ENCODE peak calls at places on chromosomes 16 and 17, in ten cellular contexts. One of them, this sample, is unnamed.

GRCh38 chr17:81150379-81151038 is 14.8 kb upstream of the PVALEF start:
- DNase-seq in left ventricle myocardium inferior: peak; percentile 38
- DNase-seq in anterior cingulate cortex: no peak
- DNase-seq in H7: peak; percentile 62
- DNase-seq in NAMALWA: no peak
- DNase-seq in pulmonary artery endothelial cell: no peak
- DNase-seq in stromal cell of bone marrow: no peak
- DNase-seq in hypothalamus: no peak
- DNase-seq in activated T-cell treated with anti-CD3 and anti-CD28 coated beads, Interleukin-2, amount 50 U/mL, for 48 hours: no peak
- DNase-seq in GM03348: no peak
- DNase-seq in this sample: no peak

GRCh38 chr17:46720408-46720807 is 98.1 kb downstream of the WNT3 start:
- DNase-seq in NAMALWA: no peak
- DNase-seq in stromal cell of bone marrow: no peak
- DNase-seq in left ventricle myocardium inferior: no peak
- DNase-seq in pulmonary artery endothelial cell: no peak
- DNase-seq in activated T-cell treated with anti-CD3 and anti-CD28 coated beads, Interleukin-2, amount 50 U/mL, for 48 hours: no peak
- DNase-seq in hypothalamus: no peak
- DNase-seq in GM03348: no peak
- DNase-seq in anterior cingulate cortex: no peak
- DNase-seq in H7: no peak
- DNase-seq in this sample: no peak

GRCh38 chr16:87132361-87133014 is 184.7 kb downstream of the C16orf95 start:
- DNase-seq in stromal cell of bone marrow: peak; percentile 42
- DNase-seq in activated T-cell treated with anti-CD3 and anti-CD28 coated beads, Interleukin-2, amount 50 U/mL, for 48 hours: no peak
- DNase-seq in GM03348: peak; percentile 78
- DNase-seq in left ventricle myocardium inferior: peak; percentile 32
- DNase-seq in NAMALWA: no peak
- DNase-seq in pulmonary artery endothelial cell: no peak
- DNase-seq in hypothalamus: no peak
- DNase-seq in H7: peak; percentile 33
- DNase-seq in anterior cingulate cortex: no peak
- DNase-seq in this sample: no peak

GRCh38 chr17:27332052-27332403 is 38.1 kb downstream of the WSB1 start:
- DNase-seq in activated T-cell treated with anti-CD3 and anti-CD28 coated beads, Interleukin-2, amount 50 U/mL, for 48 hours: no peak
- DNase-seq in pulmonary artery endothelial cell: no peak
- DNase-seq in NAMALWA: no peak
- DNase-seq in left ventricle myocardium inferior: no peak
- DNase-seq in hypothalamus: no peak
- DNase-seq in anterior cingulate cortex: no peak
- DNase-seq in H7: no peak
- DNase-seq in stromal cell of bone marrow: no peak
- DNase-seq in GM03348: no peak
- DNase-seq in this sample: no peak

GRCh38 chr17:48751172-48751571 is 22.6 kb upstream of the HOXB13 start:
- DNase-seq in left ventricle myocardium inferior: no peak
- DNase-seq in pulmonary artery endothelial cell: no peak
- DNase-seq in hypothalamus: no peak
- DNase-seq in NAMALWA: no peak
- DNase-seq in H7: peak; percentile 51
- DNase-seq in GM03348: no peak
- DNase-seq in activated T-cell treated with anti-CD3 and anti-CD28 coated beads, Interleukin-2, amount 50 U/mL, for 48 hours: no peak
- DNase-seq in stromal cell of bone marrow: no peak
- DNase-seq in anterior cingulate cortex: no peak
- DNase-seq in this sample: no peak

GRCh38 chr16:79363035-79363434 is 237.5 kb downstream of the MAF start:
- DNase-seq in GM03348: no peak
- DNase-seq in anterior cingulate cortex: no peak
- DNase-seq in stromal cell of bone marrow: no peak
- DNase-seq in H7: no peak
- DNase-seq in hypothalamus: no peak
- DNase-seq in left ventricle myocardium inferior: no peak
- DNase-seq in activated T-cell treated with anti-CD3 and anti-CD28 coated beads, Interleukin-2, amount 50 U/mL, for 48 hours: no peak
- DNase-seq in NAMALWA: no peak
- DNase-seq in pulmonary artery endothelial cell: no peak
- DNase-seq in this sample: no peak

GRCh38 chr17:48198950-48199541 is 91.5 kb downstream of the SNX11 start:
- DNase-seq in activated T-cell treated with anti-CD3 and anti-CD28 coated beads, Interleukin-2, amount 50 U/mL, for 48 hours: no peak
- DNase-seq in pulmonary artery endothelial cell: no peak
- DNase-seq in hypothalamus: no peak
- DNase-seq in anterior cingulate cortex: no peak
- DNase-seq in GM03348: no peak
- DNase-seq in H7: no peak
- DNase-seq in stromal cell of bone marrow: no peak
- DNase-seq in NAMALWA: no peak
- DNase-seq in left ventricle myocardium inferior: no peak
- DNase-seq in this sample: no peak

GRCh38 chr16:27432600-27432957 is 30.6 kb downstream of the IL21R start:
- DNase-seq in stromal cell of bone marrow: peak; percentile 82
- DNase-seq in pulmonary artery endothelial cell: no peak
- DNase-seq in GM03348: peak; percentile 71
- DNase-seq in anterior cingulate cortex: no peak
- DNase-seq in activated T-cell treated with anti-CD3 and anti-CD28 coated beads, Interleukin-2, amount 50 U/mL, for 48 hours: peak; percentile 13
- DNase-seq in H7: no peak
- DNase-seq in left ventricle myocardium inferior: no peak
- DNase-seq in NAMALWA: no peak
- DNase-seq in hypothalamus: no peak
- DNase-seq in this sample: peak; percentile 17

GRCh38 chr17:63848834-63849689 is 6.6 kb upstream of the SMARCD2 start:
- DNase-seq in anterior cingulate cortex: peak; percentile 88
- DNase-seq in left ventricle myocardium inferior: peak; percentile 93
- DNase-seq in H7: peak; percentile 98
- DNase-seq in GM03348: peak; percentile 96
- DNase-seq in stromal cell of bone marrow: peak; percentile 77
- DNase-seq in NAMALWA: peak; percentile 94
- DNase-seq in activated T-cell treated with anti-CD3 and anti-CD28 coated beads, Interleukin-2, amount 50 U/mL, for 48 hours: peak; percentile 96
- DNase-seq in hypothalamus: peak; percentile 89
- DNase-seq in pulmonary artery endothelial cell: peak; percentile 53
- DNase-seq in this sample: no peak

GRCh38 chr17:62140836-62141235 is 75.8 kb upstream of the MED13 start:
- DNase-seq in hypothalamus: no peak
- DNase-seq in anterior cingulate cortex: no peak
- DNase-seq in stromal cell of bone marrow: no peak
- DNase-seq in H7: no peak
- DNase-seq in left ventricle myocardium inferior: no peak
- DNase-seq in pulmonary artery endothelial cell: no peak
- DNase-seq in GM03348: no peak
- DNase-seq in NAMALWA: no peak
- DNase-seq in activated T-cell treated with anti-CD3 and anti-CD28 coated beads, Interleukin-2, amount 50 U/mL, for 48 hours: no peak
- DNase-seq in this sample: no peak

GRCh38 chr16:28865722-28866453 is 2.2 kb downstream of the SH2B1 start:
- DNase-seq in GM03348: no peak
- DNase-seq in activated T-cell treated with anti-CD3 and anti-CD28 coated beads, Interleukin-2, amount 50 U/mL, for 48 hours: no peak
- DNase-seq in NAMALWA: no peak
- DNase-seq in pulmonary artery endothelial cell: no peak
- DNase-seq in hypothalamus: no peak
- DNase-seq in stromal cell of bone marrow: no peak
- DNase-seq in H7: peak; percentile 66
- DNase-seq in anterior cingulate cortex: no peak
- DNase-seq in left ventricle myocardium inferior: no peak
- DNase-seq in this sample: no peak

GRCh38 chr16:57906385-57907316 is 64.3 kb downstream of the CNGB1 start:
- DNase-seq in pulmonary artery endothelial cell: no peak
- DNase-seq in hypothalamus: peak; percentile 16
- DNase-seq in anterior cingulate cortex: no peak
- DNase-seq in stromal cell of bone marrow: no peak
- DNase-seq in GM03348: peak; percentile 56
- DNase-seq in H7: peak; percentile 85
- DNase-seq in NAMALWA: peak; percentile 34
- DNase-seq in activated T-cell treated with anti-CD3 and anti-CD28 coated beads, Interleukin-2, amount 50 U/mL, for 48 hours: peak; percentile 47
- DNase-seq in left ventricle myocardium inferior: no peak
- DNase-seq in this sample: no peak

GRCh38 chr16:85148959-85149358 is 36.7 kb upstream of the CIBAR2 start:
- DNase-seq in left ventricle myocardium inferior: no peak
- DNase-seq in H7: no peak
- DNase-seq in GM03348: no peak
- DNase-seq in hypothalamus: no peak
- DNase-seq in anterior cingulate cortex: no peak
- DNase-seq in stromal cell of bone marrow: no peak
- DNase-seq in activated T-cell treated with anti-CD3 and anti-CD28 coated beads, Interleukin-2, amount 50 U/mL, for 48 hours: no peak
- DNase-seq in NAMALWA: no peak
- DNase-seq in pulmonary artery endothelial cell: no peak
- DNase-seq in this sample: no peak

GRCh38 chr16:66519974-66520373 is 29.9 kb downstream of the TK2 start:
- DNase-seq in NAMALWA: no peak
- DNase-seq in activated T-cell treated with anti-CD3 and anti-CD28 coated beads, Interleukin-2, amount 50 U/mL, for 48 hours: no peak
- DNase-seq in pulmonary artery endothelial cell: no peak
- DNase-seq in hypothalamus: no peak
- DNase-seq in H7: no peak
- DNase-seq in left ventricle myocardium inferior: no peak
- DNase-seq in stromal cell of bone marrow: no peak
- DNase-seq in anterior cingulate cortex: no peak
- DNase-seq in GM03348: no peak
- DNase-seq in this sample: no peak

GRCh38 chr16:72501739-72502653 is 330.0 kb upstream of the PMFBP1 start:
- DNase-seq in NAMALWA: peak; percentile 77
- DNase-seq in activated T-cell treated with anti-CD3 and anti-CD28 coated beads, Interleukin-2, amount 50 U/mL, for 48 hours: peak; percentile 49
- DNase-seq in anterior cingulate cortex: peak; percentile 1
- DNase-seq in hypothalamus: no peak
- DNase-seq in left ventricle myocardium inferior: peak; percentile 29
- DNase-seq in H7: peak; percentile 67
- DNase-seq in pulmonary artery endothelial cell: peak; percentile 49
- DNase-seq in GM03348: peak; percentile 75
- DNase-seq in stromal cell of bone marrow: peak; percentile 67
- DNase-seq in this sample: no peak

GRCh38 chr16:70685938-70686375 is at the start of gene MTSS2:
- DNase-seq in stromal cell of bone marrow: peak; percentile 77
- DNase-seq in left ventricle myocardium inferior: peak; percentile 87
- DNase-seq in NAMALWA: no peak
- DNase-seq in hypothalamus: peak; percentile 86
- DNase-seq in H7: peak; percentile 99
- DNase-seq in anterior cingulate cortex: peak; percentile 69
- DNase-seq in pulmonary artery endothelial cell: no peak
- DNase-seq in GM03348: peak; percentile 98
- DNase-seq in activated T-cell treated with anti-CD3 and anti-CD28 coated beads, Interleukin-2, amount 50 U/mL, for 48 hours: no peak
- DNase-seq in this sample: peak; percentile 96

GRCh38 chr17:76736349-76737081 is 616 bp downstream of the SRSF2 start:
- DNase-seq in pulmonary artery endothelial cell: no peak
- DNase-seq in NAMALWA: no peak
- DNase-seq in GM03348: peak; percentile 78
- DNase-seq in stromal cell of bone marrow: no peak
- DNase-seq in activated T-cell treated with anti-CD3 and anti-CD28 coated beads, Interleukin-2, amount 50 U/mL, for 48 hours: peak; percentile 64
- DNase-seq in H7: peak; percentile 82
- DNase-seq in left ventricle myocardium inferior: peak; percentile 84
- DNase-seq in anterior cingulate cortex: no peak
- DNase-seq in hypothalamus: peak; percentile 64
- DNase-seq in this sample: no peak

GRCh38 chr16:64865037-64865696 is 256.7 kb downstream of the CDH11 start:
- DNase-seq in activated T-cell treated with anti-CD3 and anti-CD28 coated beads, Interleukin-2, amount 50 U/mL, for 48 hours: no peak
- DNase-seq in GM03348: no peak
- DNase-seq in anterior cingulate cortex: no peak
- DNase-seq in hypothalamus: no peak
- DNase-seq in NAMALWA: no peak
- DNase-seq in H7: no peak
- DNase-seq in stromal cell of bone marrow: no peak
- DNase-seq in left ventricle myocardium inferior: no peak
- DNase-seq in pulmonary artery endothelial cell: no peak
- DNase-seq in this sample: no peak

GRCh38 chr17:8133398-8133797 is 9.5 kb upstream of the HES7 start:
- DNase-seq in anterior cingulate cortex: no peak
- DNase-seq in pulmonary artery endothelial cell: no peak
- DNase-seq in NAMALWA: no peak
- DNase-seq in left ventricle myocardium inferior: no peak
- DNase-seq in GM03348: no peak
- DNase-seq in H7: peak; percentile 84
- DNase-seq in hypothalamus: no peak
- DNase-seq in stromal cell of bone marrow: no peak
- DNase-seq in activated T-cell treated with anti-CD3 and anti-CD28 coated beads, Interleukin-2, amount 50 U/mL, for 48 hours: no peak
- DNase-seq in this sample: no peak

GRCh38 chr17:58313815-58314705 is 14.5 kb downstream of the TSPOAP1 start:
- DNase-seq in pulmonary artery endothelial cell: no peak
- DNase-seq in activated T-cell treated with anti-CD3 and anti-CD28 coated beads, Interleukin-2, amount 50 U/mL, for 48 hours: no peak
- DNase-seq in GM03348: no peak
- DNase-seq in stromal cell of bone marrow: no peak
- DNase-seq in anterior cingulate cortex: no peak
- DNase-seq in left ventricle myocardium inferior: no peak
- DNase-seq in hypothalamus: no peak
- DNase-seq in NAMALWA: no peak
- DNase-seq in H7: peak; percentile 27
- DNase-seq in this sample: no peak

GRCh38 chr16:50684823-50685455 is 3.8 kb upstream of the SNX20 start:
- DNase-seq in NAMALWA: no peak
- DNase-seq in GM03348: no peak
- DNase-seq in activated T-cell treated with anti-CD3 and anti-CD28 coated beads, Interleukin-2, amount 50 U/mL, for 48 hours: peak; percentile 55
- DNase-seq in left ventricle myocardium inferior: no peak
- DNase-seq in stromal cell of bone marrow: no peak
- DNase-seq in H7: no peak
- DNase-seq in hypothalamus: no peak
- DNase-seq in anterior cingulate cortex: no peak
- DNase-seq in pulmonary artery endothelial cell: no peak
- DNase-seq in this sample: no peak

GRCh38 chr17:20234266-20234665 is 225.1 kb downstream of the SPECC1 start:
- DNase-seq in hypothalamus: no peak
- DNase-seq in H7: no peak
- DNase-seq in left ventricle myocardium inferior: no peak
- DNase-seq in stromal cell of bone marrow: no peak
- DNase-seq in activated T-cell treated with anti-CD3 and anti-CD28 coated beads, Interleukin-2, amount 50 U/mL, for 48 hours: peak; percentile 69
- DNase-seq in pulmonary artery endothelial cell: no peak
- DNase-seq in anterior cingulate cortex: no peak
- DNase-seq in GM03348: no peak
- DNase-seq in NAMALWA: no peak
- DNase-seq in this sample: no peak

GRCh38 chr17:82524540-82524939 is 5.0 kb downstream of the FOXK2 start:
- DNase-seq in NAMALWA: no peak
- DNase-seq in GM03348: no peak
- DNase-seq in hypothalamus: no peak
- DNase-seq in stromal cell of bone marrow: no peak
- DNase-seq in anterior cingulate cortex: no peak
- DNase-seq in activated T-cell treated with anti-CD3 and anti-CD28 coated beads, Interleukin-2, amount 50 U/mL, for 48 hours: no peak
- DNase-seq in H7: no peak
- DNase-seq in left ventricle myocardium inferior: no peak
- DNase-seq in pulmonary artery endothelial cell: no peak
- DNase-seq in this sample: no peak

GRCh38 chr17:43671075-43671692 is 9.5 kb upstream of the MEOX1 start:
- DNase-seq in left ventricle myocardium inferior: no peak
- DNase-seq in GM03348: peak; percentile 59
- DNase-seq in stromal cell of bone marrow: peak; percentile 69
- DNase-seq in NAMALWA: peak; percentile 17
- DNase-seq in anterior cingulate cortex: no peak
- DNase-seq in pulmonary artery endothelial cell: no peak
- DNase-seq in hypothalamus: no peak
- DNase-seq in H7: no peak
- DNase-seq in activated T-cell treated with anti-CD3 and anti-CD28 coated beads, Interleukin-2, amount 50 U/mL, for 48 hours: no peak
- DNase-seq in this sample: no peak

GRCh38 chr16:986925-987581 is 5.5 kb downstream of the SOX8 start:
- DNase-seq in stromal cell of bone marrow: no peak
- DNase-seq in pulmonary artery endothelial cell: no peak
- DNase-seq in left ventricle myocardium inferior: no peak
- DNase-seq in activated T-cell treated with anti-CD3 and anti-CD28 coated beads, Interleukin-2, amount 50 U/mL, for 48 hours: no peak
- DNase-seq in anterior cingulate cortex: peak; percentile 42
- DNase-seq in hypothalamus: peak; percentile 71
- DNase-seq in H7: no peak
- DNase-seq in GM03348: no peak
- DNase-seq in NAMALWA: no peak
- DNase-seq in this sample: no peak

GRCh38 chr17:31272803-31273202 is 24.2 kb downstream of the OMG start:
- DNase-seq in activated T-cell treated with anti-CD3 and anti-CD28 coated beads, Interleukin-2, amount 50 U/mL, for 48 hours: no peak
- DNase-seq in left ventricle myocardium inferior: no peak
- DNase-seq in pulmonary artery endothelial cell: no peak
- DNase-seq in H7: no peak
- DNase-seq in GM03348: no peak
- DNase-seq in stromal cell of bone marrow: no peak
- DNase-seq in hypothalamus: no peak
- DNase-seq in NAMALWA: no peak
- DNase-seq in anterior cingulate cortex: no peak
- DNase-seq in this sample: no peak

GRCh38 chr16:27444470-27444869 is 42.5 kb downstream of the IL21R start:
- DNase-seq in left ventricle myocardium inferior: no peak
- DNase-seq in NAMALWA: no peak
- DNase-seq in stromal cell of bone marrow: no peak
- DNase-seq in H7: no peak
- DNase-seq in hypothalamus: no peak
- DNase-seq in pulmonary artery endothelial cell: no peak
- DNase-seq in anterior cingulate cortex: no peak
- DNase-seq in GM03348: no peak
- DNase-seq in activated T-cell treated with anti-CD3 and anti-CD28 coated beads, Interleukin-2, amount 50 U/mL, for 48 hours: no peak
- DNase-seq in this sample: peak; percentile 34

GRCh38 chr17:57858838-57859237 is 9.0 kb upstream of the MRPS23 start:
- DNase-seq in stromal cell of bone marrow: no peak
- DNase-seq in hypothalamus: no peak
- DNase-seq in left ventricle myocardium inferior: no peak
- DNase-seq in H7: no peak
- DNase-seq in activated T-cell treated with anti-CD3 and anti-CD28 coated beads, Interleukin-2, amount 50 U/mL, for 48 hours: no peak
- DNase-seq in NAMALWA: no peak
- DNase-seq in anterior cingulate cortex: no peak
- DNase-seq in GM03348: no peak
- DNase-seq in pulmonary artery endothelial cell: no peak
- DNase-seq in this sample: no peak

This sample was measured in chondrocyte.